ENCODE peak calls at places on chromosome 5, in six cellular contexts. I is SK-N-SH, Q is right atrium auricular region, U is psoas muscle, M is tibial artery, W is breast epithelium. V is an unnamed sample.

GRCh38 chr5:120655828-120656435 is 191.8 kb downstream of the PRR16 start:
- DNase-seq in I (no peak), Q (no peak), U (no peak), M (no peak), W (no peak), V (no peak)

GRCh38 chr5:35640623-35641022 is 23.0 kb downstream of the SPEF2 start:
- DNase-seq in I (no peak), Q (no peak), U (no peak), M (no peak), W (no peak), V (no peak)

GRCh38 chr5:142426129-142426641 is 101.4 kb upstream of the SPRY4 start:
- DNase-seq in I (no peak), Q (peak), U (peak), M (no peak), W (peak), V (peak)

GRCh38 chr5:28414619-28415018 is 1376.2 kb upstream of the CDH9 start:
- DNase-seq in I (no peak), Q (no peak), U (no peak), M (no peak), W (no peak), V (no peak)

GRCh38 chr5:178350361-178351220 is 118.0 kb upstream of the PHYKPL start:
- DNase-seq in I (peak), Q (no peak), U (peak), M (no peak), W (no peak), V (no peak)

GRCh38 chr5:112257961-112258360 is 161.1 kb downstream of the EPB41L4A start:
- DNase-seq in I (no peak), Q (no peak), U (no peak), M (no peak), W (no peak), V (no peak)

GRCh38 chr5:72465068-72465467 is 42.1 kb downstream of the ZNF366 start:
- DNase-seq in I (no peak), Q (no peak), U (no peak), M (no peak), W (no peak), V (no peak)

GRCh38 chr5:124746252-124746915 is at the start of gene ZNF608:
- DNase-seq in I (no peak), Q (no peak), U (no peak), M (peak), W (no peak), V (peak)

GRCh38 chr5:98989723-98990122 is 60.9 kb upstream of the CHD1 start:
- DNase-seq in I (no peak), Q (no peak), U (no peak), M (peak), W (no peak), V (no peak)

GRCh38 chr5:932628-933250 is 40.1 kb downstream of the TRIP13 start:
- DNase-seq in I (no peak), Q (no peak), U (peak), M (peak), W (no peak), V (no peak)

GRCh38 chr5:35854248-35854647 is 2.4 kb upstream of the IL7R start:
- DNase-seq in I (no peak), Q (no peak), U (no peak), M (no peak), W (no peak), V (no peak)

GRCh38 chr5:74290634-74291033 is 349.9 kb downstream of the ENC1 start:
- DNase-seq in I (no peak), Q (no peak), U (no peak), M (no peak), W (no peak), V (no peak)

GRCh38 chr5:17004441-17005086 is 68.5 kb upstream of the MYO10 start:
- DNase-seq in I (no peak), Q (no peak), U (no peak), M (no peak), W (no peak), V (no peak)

GRCh38 chr5:54093081-54093492 is 217.3 kb downstream of the ARL15 start:
- DNase-seq in I (peak), Q (no peak), U (no peak), M (no peak), W (no peak), V (no peak)

GRCh38 chr5:123810253-123810652 is 298.3 kb downstream of the CSNK1G3 start:
- DNase-seq in I (no peak), Q (no peak), U (no peak), M (no peak), W (no peak), V (peak)

GRCh38 chr5:71861682-71862457 is 142.8 kb downstream of the CARTPT start:
- DNase-seq in I (peak), Q (no peak), U (no peak), M (no peak), W (no peak), V (no peak)

DNA sequence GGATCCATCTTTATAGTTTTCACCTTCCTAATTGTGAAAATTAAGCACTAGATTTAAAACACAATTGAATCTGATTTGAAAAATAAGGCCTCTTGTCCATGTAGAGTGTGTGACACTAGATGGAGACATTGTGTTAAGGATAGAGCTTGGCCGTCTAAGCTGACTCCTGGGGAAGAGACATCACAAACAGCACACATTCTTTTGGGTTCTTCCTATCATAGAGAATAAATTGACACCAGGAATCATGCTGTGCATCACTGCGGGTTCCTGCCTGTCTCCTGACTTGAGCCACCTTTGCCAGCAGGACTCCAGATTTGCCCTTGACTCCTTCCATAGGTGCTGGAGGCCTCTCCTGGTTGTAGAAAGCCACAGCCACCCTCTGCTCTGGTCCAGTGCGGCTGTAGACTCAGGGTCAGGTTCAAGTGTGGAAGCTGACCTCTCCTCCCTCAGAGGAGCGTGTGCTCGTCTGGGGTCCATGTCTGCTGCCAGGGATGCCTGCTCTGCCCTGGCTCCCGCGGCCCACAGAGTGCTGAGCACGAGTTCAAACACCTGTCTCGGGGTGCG is 11.2 kb downstream of the ROPN1L start:
- DNase-seq in I (peak), Q (no peak), U (no peak), M (no peak), W (no peak), V (no peak)
- H3K27ac ChIP-seq in I (peak), Q (no peak), U (no peak), M (no peak), W (no peak), V (no peak)

DNA sequence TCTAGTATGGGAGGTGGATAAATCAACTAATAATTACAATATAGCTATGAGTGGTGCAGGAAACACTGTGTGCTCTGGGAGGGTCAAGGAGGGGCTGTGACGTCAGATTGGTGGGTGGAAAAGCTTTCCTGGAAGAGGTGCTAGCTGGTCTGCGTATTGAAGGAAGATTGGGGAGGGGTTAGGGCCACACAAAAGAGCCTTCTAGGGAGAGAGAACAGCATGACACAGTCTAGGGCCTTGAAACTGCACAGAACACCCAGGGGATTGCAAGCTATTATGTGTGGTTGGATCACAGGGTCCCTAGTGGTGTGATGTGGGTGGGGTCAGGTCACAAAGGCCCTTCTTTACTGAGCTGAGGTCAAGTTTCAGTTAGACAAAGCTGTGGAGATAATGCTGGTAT is 197.3 kb upstream of the IL12B start:
- DNase-seq in I (no peak), Q (no peak), U (no peak), M (no peak), W (no peak), V (no peak)
- H3K27ac ChIP-seq in I (no peak), Q (no peak), U (no peak), M (no peak), W (no peak), V (no peak)

GRCh38 chr5:3155717-3156116 is 404.2 kb upstream of the IRX2 start:
- DNase-seq in I (no peak), Q (no peak), U (no peak), M (no peak), W (no peak), V (no peak)
- H3K27ac ChIP-seq in I (no peak), Q (no peak), U (no peak), M (no peak), W (no peak), V (no peak)

DNA sequence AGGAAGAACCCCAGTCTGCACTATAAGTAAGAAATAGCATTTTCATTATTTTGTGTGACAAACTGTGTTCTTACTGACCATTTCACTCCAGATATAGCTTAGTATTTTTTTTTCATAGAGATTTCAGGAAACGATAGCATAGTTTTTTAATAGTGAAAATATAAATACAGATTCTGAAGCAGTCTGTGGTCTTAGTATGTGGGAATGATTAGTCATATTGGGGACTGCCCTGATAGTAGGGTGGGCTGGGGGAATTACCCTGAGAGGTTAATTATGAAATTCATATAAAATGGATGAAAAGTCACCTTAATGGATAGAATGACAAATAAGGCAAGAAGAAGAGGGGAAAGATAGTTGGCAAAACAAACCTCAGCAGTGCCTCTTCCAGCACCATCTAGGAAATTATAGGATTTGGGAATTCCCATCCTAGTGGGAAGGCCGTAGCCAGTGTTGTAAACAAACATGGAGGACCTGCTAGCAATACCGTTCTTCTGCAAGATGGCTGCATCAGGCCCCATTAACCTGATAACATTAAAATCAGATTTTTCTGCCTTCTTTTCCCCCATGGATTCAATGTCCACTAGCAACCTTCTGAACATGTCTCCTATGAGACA is 23.7 kb upstream of the NR3C1 start:
- DNase-seq in I (no peak), Q (no peak), U (no peak), M (no peak), W (no peak), V (no peak)
- H3K27ac ChIP-seq in I (no peak), Q (no peak), U (no peak), M (no peak), W (no peak), V (no peak)

V was measured in heart left ventricle.